ENCODE peak calls at places on chromosomes 12 and 14, in seven cellular contexts. O is astrocyte of the cerebellum, K is stomach, I is GM12878, P is omental fat pad, S is GM20000, D is WTC11. T is an unnamed sample.
A peak's percentile ranks its signal among the peaks of the same experiment; 100 is the strongest.

GRCh38 chr14:33943081-33943480 is 7.8 kb downstream of the EGLN3 start:
- DNase-seq in D (no peak), P (no peak), I (no peak), O (no peak), K (peak; percentile 61), S (no peak), T (peak; percentile 26)

GRCh38 chr12:51004504-51004903 is 21.7 kb downstream of the SLC11A2 start:
- DNase-seq in P (no peak), I (no peak), O (no peak), K (no peak), S (no peak), D (no peak), T (no peak)

GRCh38 chr14:75222208-75222701 is 45.8 kb upstream of the TMED10 start:
- DNase-seq in S (peak; percentile 51), D (no peak), P (no peak), O (no peak), K (no peak), I (peak; percentile 53), T (peak; percentile 94)

GRCh38 chr12:17577405-17577804 is 512.6 kb downstream of the RERGL start:
- DNase-seq in K (no peak), D (no peak), I (no peak), O (no peak), P (no peak), S (no peak), T (no peak)

GRCh38 chr12:29901585-29901984 is 117.8 kb upstream of the TMTC1 start:
- DNase-seq in P (no peak), S (no peak), D (peak; percentile 54), O (no peak), K (no peak), I (no peak), T (peak; percentile 18)

GRCh38 chr14:59360923-59361794 is 104.0 kb downstream of the GPR135 start:
- DNase-seq in D (no peak), S (no peak), P (no peak), O (no peak), I (no peak), K (peak; percentile 59), T (peak; percentile 92)

GRCh38 chr12:107057071-107057834 is 36.1 kb downstream of the CRY1 start:
- DNase-seq in I (no peak), K (no peak), D (no peak), S (no peak), O (no peak), P (no peak), T (no peak)

GRCh38 chr14:102776761-102777710 is at the start of gene TRAF3:
- DNase-seq in D (peak; percentile 48), S (peak; percentile 99), K (peak; percentile 70), I (no peak), P (no peak), O (peak; percentile 16), T (peak; percentile 48)

GRCh38 chr12:124022161-124022560 is 49.1 kb downstream of the ZNF664 start:
- DNase-seq in D (no peak), P (no peak), S (no peak), O (no peak), I (no peak), K (no peak), T (no peak)

GRCh38 chr12:107748472-107748871 is 12.5 kb downstream of the PRDM4 start:
- DNase-seq in I (no peak), K (no peak), S (no peak), P (no peak), O (peak; percentile 18), D (no peak), T (peak; percentile 59)

GRCh38 chr12:76137611-76138010 is 53.1 kb upstream of the NAP1L1 start:
- DNase-seq in D (no peak), S (no peak), K (no peak), O (no peak), P (no peak), I (no peak), T (no peak)

GRCh38 chr12:52582971-52583456 is 9.4 kb upstream of the KRT74 start:
- DNase-seq in P (peak; percentile 52), I (no peak), K (peak; percentile 58), D (peak; percentile 74), S (peak; percentile 71), O (peak; percentile 22), T (peak; percentile 82)

GRCh38 chr12:26017484-26018211 is 59.2 kb downstream of the RASSF8 start:
- DNase-seq in D (peak; percentile 41), S (peak; percentile 19), P (no peak), I (no peak), O (no peak), K (no peak), T (peak; percentile 63)

GRCh38 chr12:6699989-6700645 is 498 bp downstream of the PIANP start:
- DNase-seq in I (no peak), D (peak; percentile 66), O (no peak), K (no peak), S (peak; percentile 58), P (no peak), T (no peak)

GRCh38 chr12:127823801-127824200 is 443.2 kb upstream of the TMEM132C start:
- DNase-seq in O (no peak), P (no peak), I (no peak), S (no peak), D (no peak), K (no peak), T (no peak)

GRCh38 chr12:6279631-6280030 is 30.9 kb upstream of the PLEKHG6 start:
- DNase-seq in K (no peak), I (no peak), D (no peak), O (no peak), S (no peak), P (no peak), T (no peak)

GRCh38 chr12:43501705-43502104 is 50.3 kb downstream of the ADAMTS20 start:
- DNase-seq in I (no peak), S (peak; percentile 49), D (no peak), P (no peak), O (peak; percentile 8), K (no peak), T (peak; percentile 45)

GRCh38 chr12:62459976-62460375 is 6.7 kb upstream of the MON2 start:
- DNase-seq in D (no peak), S (no peak), K (no peak), O (no peak), I (no peak), P (no peak), T (no peak)

GRCh38 chr12:49762468-49762847 is 21.1 kb downstream of the TMBIM6 start:
- DNase-seq in O (no peak), P (no peak), S (no peak), K (no peak), I (no peak), D (no peak), T (no peak)

GRCh38 chr14:71647086-71647784 is 285.0 kb upstream of the RGS6 start:
- DNase-seq in S (no peak), P (no peak), O (no peak), I (no peak), K (peak; percentile 34), D (no peak), T (no peak)
- TF ChIP-seq CTCF in S (no peak), P (no peak), O (no peak), I (no peak), K (no peak), D (no peak), T (no peak)

GRCh38 chr12:125089626-125090025 is 24.4 kb downstream of the AACS start:
- DNase-seq in O (no peak), D (no peak), I (no peak), P (no peak), S (no peak), K (no peak), T (no peak)

GRCh38 chr12:125092108-125092871 is 27.1 kb downstream of the AACS start:
- DNase-seq in P (no peak), I (no peak), D (no peak), K (no peak), S (no peak), O (no peak), T (no peak)

GRCh38 chr12:125090437-125090836 is 25.2 kb downstream of the AACS start:
- DNase-seq in P (no peak), I (no peak), K (no peak), S (no peak), D (no peak), O (no peak), T (no peak)

GRCh38 chr12:125091401-125091800 is 26.2 kb downstream of the AACS start:
- DNase-seq in S (no peak), I (no peak), P (no peak), O (no peak), D (no peak), K (no peak), T (no peak)

GRCh38 chr12:125089083-125089482 is 23.8 kb downstream of the AACS start:
- DNase-seq in I (no peak), K (no peak), S (no peak), D (no peak), O (no peak), P (no peak), T (no peak)
- TF ChIP-seq CTCF in I (no peak), K (no peak), S (no peak), D (no peak), O (no peak), P (no peak), T (no peak)

GRCh38 chr14:100115726-100116125 is 43.7 kb downstream of the DEGS2 start:
- DNase-seq in S (no peak), K (no peak), D (no peak), P (no peak), O (no peak), I (no peak), T (no peak)

GRCh38 chr14:100117026-100117425 is 42.4 kb downstream of the DEGS2 start:
- DNase-seq in D (no peak), P (no peak), S (no peak), O (no peak), K (no peak), I (no peak), T (no peak)

GRCh38 chr14:100115236-100115635 is 44.2 kb downstream of the DEGS2 start:
- DNase-seq in D (no peak), P (no peak), O (no peak), I (no peak), K (no peak), S (no peak), T (no peak)

GRCh38 chr14:100116134-100116533 is 43.3 kb downstream of the DEGS2 start:
- DNase-seq in K (no peak), S (no peak), I (no peak), O (no peak), D (no peak), P (no peak), T (no peak)

DNA sequence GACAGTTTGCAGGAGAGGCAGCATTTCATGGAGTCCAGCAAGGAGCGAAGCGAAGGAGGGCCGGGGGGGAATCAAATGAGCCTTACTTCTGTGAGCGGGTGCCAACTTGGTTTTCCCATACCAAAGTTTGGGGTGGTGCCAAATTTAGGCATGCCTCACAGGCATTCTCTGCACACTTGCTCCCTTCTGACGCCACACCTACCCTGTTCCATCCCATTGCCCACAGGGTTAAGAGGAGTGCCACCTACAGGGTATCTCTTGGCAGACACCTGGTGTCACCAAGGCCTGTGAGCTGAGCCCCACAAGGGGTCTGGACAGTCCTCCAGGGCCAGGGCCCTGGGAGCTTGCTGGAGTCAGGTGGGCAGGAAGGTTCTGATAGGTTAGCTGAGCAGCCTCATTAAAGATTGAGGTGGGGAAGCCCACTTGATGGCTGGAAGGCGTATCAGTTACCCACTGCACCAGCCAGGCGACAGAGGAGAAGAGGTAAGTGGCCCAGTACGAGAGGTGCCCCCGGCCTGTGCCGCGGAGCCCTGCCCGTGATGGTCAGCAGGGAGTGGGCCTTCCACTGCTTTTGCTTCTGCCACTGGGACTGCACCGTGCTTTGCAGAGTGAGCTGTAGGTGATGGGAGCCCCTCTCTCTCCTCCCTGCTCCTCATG is 45.2 kb downstream of the DEGS2 start:
- DNase-seq in D (no peak), S (no peak), I (no peak), P (no peak), O (no peak), K (no peak), T (no peak)
- TF ChIP-seq CTCF in D (no peak), S (no peak), I (no peak), P (no peak), O (no peak), K (no peak), T (no peak)

GRCh38 chr14:65954915-65955314 is 531.3 kb upstream of the CCDC196 start:
- DNase-seq in O (no peak), I (no peak), D (no peak), S (no peak), P (no peak), K (no peak), T (no peak)
- TF ChIP-seq CTCF in O (no peak), I (no peak), D (no peak), S (no peak), P (no peak), K (no peak), T (no peak)

T was measured in MCF 10A.